ENCODE peak calls at places on chromosomes 7 and 10, in five cellular contexts. L, G, A, W and R are unnamed samples.

GRCh38 chr10:57743711-57744110 is 524.0 kb downstream of the IPMK start:
- DNase-seq in L (no peak), G (no peak), W (no peak), A (no peak), R (no peak)

GRCh38 chr7:69564454-69565417 is 33.5 kb upstream of the AUTS2 start:
- DNase-seq in W (no peak), L (no peak), G (no peak), A (no peak), R (peak; percentile 31)

GRCh38 chr7:2626498-2627117 is 5.2 kb upstream of the TTYH3 start:
- DNase-seq in W (peak; percentile 48), G (no peak), L (no peak), A (no peak), R (no peak)

GRCh38 chr10:131068311-131068710 is 243.2 kb downstream of the TCERG1L start:
- DNase-seq in A (no peak), W (no peak), L (no peak), G (no peak), R (no peak)

GRCh38 chr7:41567350-41568114 is 135.4 kb downstream of the INHBA start:
- DNase-seq in A (no peak), G (no peak), W (peak; percentile 34), L (no peak), R (no peak)

GRCh38 chr10:110399163-110400094 is 94.7 kb upstream of the SMNDC1 start:
- DNase-seq in L (no peak), W (peak; percentile 98), G (no peak), A (no peak), R (no peak)

GRCh38 chr7:71775648-71776047 is 636.5 kb downstream of the CALN1 start:
- DNase-seq in A (no peak), G (no peak), L (no peak), W (no peak), R (no peak)

GRCh38 chr7:124196519-124196918 is 163.7 kb upstream of the TMEM229A start:
- DNase-seq in W (no peak), L (no peak), G (no peak), A (no peak), R (no peak)